ENCODE peak calls at places on chromosomes 2 and 18, in six cellular contexts. V, Z, G, Q, D and E are unnamed samples.

GRCh38 chr2:2183135-2183534 is 147.9 kb downstream of the MYT1L start:
- DNase-seq in Z (no peak), V (no peak), Q (no peak), D (no peak), G (no peak), E (no peak)

GRCh38 chr2:66531156-66531555 is 96.2 kb downstream of the MEIS1 start:
- DNase-seq in V (no peak), G (no peak), Z (no peak), Q (no peak), D (no peak), E (no peak)

GRCh38 chr18:54777118-54777791 is 51.0 kb upstream of the RAB27B start:
- DNase-seq in D (no peak), G (no peak), Q (no peak), V (peak), Z (no peak), E (no peak)

GRCh38 chr18:22470511-22471181 is 52.9 kb upstream of the CTAGE1 start:
- DNase-seq in V (peak), Z (peak), D (peak), G (peak), Q (no peak), E (no peak)

GRCh38 chr2:223970343-223971128 is 13.3 kb downstream of the MRPL44 start:
- DNase-seq in Q (peak), Z (peak), G (no peak), V (peak), D (peak), E (no peak)

GRCh38 chr2:158043181-158043948 is 58.3 kb upstream of the UPP2 start:
- DNase-seq in Z (no peak), D (no peak), G (no peak), V (no peak), Q (no peak), E (no peak)

GRCh38 chr2:210540471-210541257 is 15.7 kb upstream of the CPS1 start:
- DNase-seq in Z (no peak), Q (no peak), V (peak), G (no peak), D (no peak), E (no peak)

GRCh38 chr2:58484201-58484600 is 243.1 kb upstream of the FANCL start:
- DNase-seq in G (no peak), D (no peak), Z (no peak), Q (no peak), V (no peak), E (no peak)

GRCh38 chr2:184644685-184645084 is 46.4 kb downstream of the ZNF804A start:
- DNase-seq in Q (no peak), D (no peak), V (no peak), Z (no peak), G (no peak), E (no peak)

GRCh38 chr2:175743020-175743419 is 259.0 kb downstream of the LNPK start:
- DNase-seq in V (no peak), Q (no peak), D (no peak), Z (no peak), G (no peak), E (no peak)

GRCh38 chr2:220162320-220162719 is 534.9 kb downstream of the SLC4A3 start:
- DNase-seq in Q (no peak), D (no peak), Z (no peak), G (no peak), V (no peak), E (no peak)

GRCh38 chr2:127091886-127092285 is 15.1 kb downstream of the BIN1 start:
- DNase-seq in Z (no peak), V (no peak), D (no peak), Q (no peak), G (peak), E (no peak)

GRCh38 chr2:127094509-127095366 is 12.2 kb downstream of the BIN1 start:
- DNase-seq in Z (no peak), Q (no peak), G (peak), V (peak), D (no peak), E (no peak)

GRCh38 chr2:127093648-127094210 is 13.2 kb downstream of the BIN1 start:
- DNase-seq in Q (no peak), G (peak), V (no peak), D (no peak), Z (no peak), E (no peak)

GRCh38 chr2:127092306-127092705 is 14.6 kb downstream of the BIN1 start:
- DNase-seq in G (peak), D (no peak), Q (no peak), Z (no peak), V (no peak), E (no peak)

GRCh38 chr2:127092951-127093516 is 13.9 kb downstream of the BIN1 start:
- DNase-seq in G (peak), V (no peak), Z (no peak), D (no peak), Q (no peak), E (no peak)
- H3K27ac ChIP-seq in G (no peak), V (no peak), Z (no peak), D (no peak), Q (no peak), E (no peak)

DNA sequence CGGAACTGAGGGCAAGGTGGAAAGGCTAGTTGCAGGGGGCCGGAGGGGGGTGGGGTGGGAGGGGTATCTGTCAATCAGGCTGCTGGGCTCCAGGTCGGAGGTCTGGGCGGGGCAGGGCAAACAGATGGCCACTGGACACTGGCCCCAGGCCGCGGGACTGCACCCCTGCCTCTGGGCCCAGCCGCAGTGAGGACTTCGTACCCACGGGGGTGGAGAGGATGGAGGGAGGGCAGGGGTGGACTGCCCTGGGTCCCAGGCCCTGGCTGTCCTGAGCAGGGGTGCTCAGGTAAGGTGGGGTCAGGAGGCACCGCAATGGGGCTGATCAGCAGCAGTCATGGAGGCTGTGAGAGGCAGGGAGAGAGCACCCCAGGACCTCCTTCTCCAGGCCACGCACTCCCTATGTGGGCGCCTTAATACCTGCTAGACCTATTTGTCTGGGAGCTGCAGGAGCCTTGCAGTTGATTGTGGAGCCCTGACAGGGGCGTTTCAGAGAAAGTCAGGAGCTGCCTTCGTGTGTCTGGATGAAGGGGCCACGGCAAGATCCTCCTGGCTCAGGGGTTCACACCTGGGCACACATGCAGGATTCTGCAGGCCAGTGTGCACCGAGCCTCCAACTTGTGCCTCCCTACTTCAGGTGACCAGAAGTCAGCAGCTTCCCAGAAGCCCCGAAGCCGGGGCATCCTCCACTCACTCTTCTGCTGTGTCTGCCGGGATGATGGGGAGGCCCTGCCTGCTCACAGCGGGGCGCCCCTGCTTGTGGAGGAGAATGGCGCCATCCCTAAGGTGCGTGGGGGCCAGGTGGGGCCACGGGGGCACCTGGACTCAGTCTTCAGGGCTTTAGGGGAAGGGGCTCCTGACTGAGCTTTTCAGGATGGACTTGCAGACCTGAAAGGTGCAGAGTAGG is 1.5 kb downstream of the CTDSP1 start:
- DNase-seq in V (peak), G (peak), Z (peak), Q (no peak), D (no peak), E (no peak)
- H3K27ac ChIP-seq in V (peak), G (peak), Z (peak), Q (peak), D (peak), E (peak)

DNA sequence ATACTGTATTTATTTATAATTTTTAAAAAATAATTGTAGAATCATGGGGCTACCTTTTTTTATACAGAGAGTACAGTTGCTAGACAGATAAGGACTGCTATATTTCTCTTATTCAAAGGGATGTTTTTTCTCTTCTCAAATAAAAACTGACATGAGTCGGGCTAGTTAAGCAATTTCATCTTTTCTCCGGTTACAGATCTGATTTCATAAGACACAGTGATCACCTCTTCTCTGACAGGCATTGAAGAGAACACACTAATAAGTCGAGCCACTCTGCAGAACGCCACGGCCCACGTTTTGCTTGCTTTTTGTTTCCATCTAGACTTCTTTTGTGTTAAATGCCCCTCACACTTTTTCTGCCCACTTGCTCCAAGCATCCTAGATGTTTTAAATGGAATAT is 85.4 kb downstream of the HNRNPLL start:
- DNase-seq in V (no peak), Q (no peak), D (no peak), Z (no peak), G (no peak), E (no peak)
- H3K27ac ChIP-seq in V (no peak), Q (no peak), D (no peak), Z (no peak), G (no peak), E (no peak)

GRCh38 chr18:36676629-36677028 is 152.2 kb downstream of the TPGS2 start:
- DNase-seq in Z (no peak), G (no peak), Q (no peak), D (no peak), V (no peak), E (no peak)

GRCh38 chr18:36672437-36673344 is 156.1 kb downstream of the TPGS2 start:
- DNase-seq in G (peak), V (no peak), Q (no peak), D (no peak), Z (no peak), E (peak)

GRCh38 chr18:36675076-36675475 is 153.7 kb downstream of the TPGS2 start:
- DNase-seq in G (no peak), Q (no peak), Z (no peak), V (no peak), D (no peak), E (no peak)

GRCh38 chr18:36668349-36668748 is 160.5 kb downstream of the TPGS2 start:
- DNase-seq in G (no peak), Z (no peak), D (no peak), V (no peak), Q (no peak), E (no peak)

GRCh38 chr18:36673452-36673851 is 155.3 kb downstream of the TPGS2 start:
- DNase-seq in Z (no peak), D (no peak), Q (no peak), G (no peak), V (no peak), E (no peak)
- H3K27ac ChIP-seq in Z (peak), D (no peak), Q (no peak), G (no peak), V (no peak), E (peak)